ENCODE peak calls at places on chromosomes 2 and 18, in four cellular contexts. O is stromal cell of bone marrow; V is stimulated activated CD4-positive, alpha-beta T cell treated with anti-CD3 and anti-CD28 coated beads, Interleukin-1b, Interleukin-23, amount 100 ng/mL, for 1 hour; Q is A549. L is an unnamed sample.
A peak's percentile ranks its signal among the peaks of the same experiment; 100 is the strongest.

GRCh38 chr18:52570975-52571374 is 231.0 kb downstream of the DCC start:
- DNase-seq in O (peak; percentile 10), V (no peak), Q (no peak), L (no peak)

GRCh38 chr18:6370886-6371635 is 43.6 kb downstream of the L3MBTL4 start:
- DNase-seq in O (no peak), V (no peak), Q (no peak), L (no peak)

GRCh38 chr2:230889911-230890601 is 25.3 kb downstream of the ITM2C start:
- DNase-seq in O (no peak), V (no peak), Q (no peak), L (no peak)

GRCh38 chr2:24993797-24994196 is 22.0 kb upstream of the DNAJC27 start:
- DNase-seq in O (no peak), V (no peak), Q (no peak), L (no peak)

GRCh38 chr2:233531880-233532458 is 34.6 kb downstream of the USP40 start:
- DNase-seq in O (no peak), V (no peak), Q (no peak), L (no peak)

GRCh38 chr2:71566271-71566858 is 113.0 kb downstream of the DYSF start:
- DNase-seq in O (peak; percentile 76), V (no peak), Q (no peak), L (no peak)

GRCh38 chr2:122703676-122704075 is 948.2 kb downstream of the TSN start:
- DNase-seq in O (no peak), V (no peak), Q (no peak), L (no peak)

GRCh38 chr18:8949206-8949605 is 153.3 kb upstream of the NDUFV2 start:
- DNase-seq in O (no peak), V (no peak), Q (no peak), L (no peak)

GRCh38 chr18:79749251-79750191 is 48.2 kb upstream of the KCNG2 start:
- DNase-seq in O (no peak), V (no peak), Q (no peak), L (no peak)

GRCh38 chr2:40584432-40584831 is 132.5 kb upstream of the SLC8A1 start:
- DNase-seq in O (no peak), V (no peak), Q (no peak), L (no peak)

GRCh38 chr18:10797882-10798281 is 272.1 kb downstream of the NAPG start:
- DNase-seq in O (no peak), V (no peak), Q (no peak), L (no peak)

GRCh38 chr2:232643813-232644347 is 10.5 kb downstream of the EFHD1 start:
- DNase-seq in O (no peak), V (no peak), Q (no peak), L (no peak)

GRCh38 chr18:78408623-78409022 is 571.0 kb upstream of the SALL3 start:
- DNase-seq in O (no peak), V (no peak), Q (no peak), L (no peak)

GRCh38 chr2:216724190-216724589 is 28.8 kb upstream of the IGFBP5 start:
- DNase-seq in O (no peak), V (no peak), Q (no peak), L (no peak)

GRCh38 chr2:154698238-154698788 is at the start of gene KCNJ3:
- DNase-seq in O (no peak), V (no peak), Q (no peak), L (no peak)

GRCh38 chr2:150599889-150600288 is 112.4 kb upstream of the RND3 start:
- DNase-seq in O (no peak), V (no peak), Q (no peak), L (no peak)

GRCh38 chr2:35447210-35447609 is 908.4 kb upstream of the CRIM1 start:
- DNase-seq in O (no peak), V (no peak), Q (no peak), L (no peak)

GRCh38 chr2:219021591-219021990 is 19.7 kb downstream of the CFAP65 start:
- DNase-seq in O (no peak), V (no peak), Q (no peak), L (no peak)

GRCh38 chr2:170361359-170361936 is 183.5 kb downstream of the MYO3B start:
- DNase-seq in O (peak; percentile 29), V (peak; percentile 17), Q (peak; percentile 64), L (peak; percentile 9)

GRCh38 chr18:961644-962355 is 57.1 kb downstream of the ADCYAP1 start:
- DNase-seq in O (peak; percentile 18), V (peak; percentile 19), Q (peak; percentile 14), L (peak; percentile 23)

GRCh38 chr2:70959271-70959761 is 19.1 kb upstream of the ANKRD53 start:
- DNase-seq in O (no peak), V (no peak), Q (no peak), L (no peak)

GRCh38 chr2:240589850-240590525 is 3.5 kb downstream of the CAPN10 start:
- DNase-seq in O (no peak), V (no peak), Q (no peak), L (no peak)

GRCh38 chr2:127191331-127192219 is 28.5 kb downstream of the CYP27C1 start:
- DNase-seq in O (no peak), V (no peak), Q (no peak), L (no peak)

GRCh38 chr18:70190529-70190928 is 15.0 kb downstream of the RTTN start:
- DNase-seq in O (no peak), V (no peak), Q (no peak), L (no peak)

GRCh38 chr2:135783416-135783815 is 41.8 kb downstream of the UBXN4 start:
- DNase-seq in O (no peak), V (no peak), Q (no peak), L (no peak)

L was measured in stimulated activated CD8-positive, alpha-beta memory T cell treated with anti-CD3 and anti-CD28 coated beads, Interleukin-7, amount 100 ng/mL, for 1 hour.